ENCODE peak calls at places on chromosomes 13 and 19, in five cellular contexts. T is AG09309; D is activated effector memory CD4-positive, alpha-beta T cell treated with Interleukin-2 at 50 U/mL for 16 hours; M is NCI-H748 treated with DMSO at 0.1 percent for 48 hours; H is astrocyte of the spinal cord. G is an unnamed sample.

GRCh38 chr13:21434588-21434987 is 24.5 kb downstream of the ZDHHC20 start:
- DNase-seq in T (no peak), D (no peak), M (no peak), H (no peak), G (no peak)

GRCh38 chr19:44072543-44073401 is 813 bp downstream of the ZNF284 start:
- DNase-seq in T (no peak), D (no peak), M (no peak), H (no peak), G (no peak)

GRCh38 chr19:35995655-35995993 is 636 bp downstream of the SDHAF1 start:
- DNase-seq in T (no peak), D (peak; percentile 8), M (no peak), H (peak; percentile 11), G (no peak)

GRCh38 chr19:55158848-55159793 is 1.6 kb upstream of the TNNI3 start:
- DNase-seq in T (no peak), D (no peak), M (no peak), H (no peak), G (no peak)

GRCh38 chr19:23699521-23699860 is 12.5 kb upstream of the ZNF675 start:
- DNase-seq in T (no peak), D (no peak), M (no peak), H (no peak), G (no peak)

GRCh38 chr19:13615890-13616289 is 109.6 kb upstream of the CACNA1A start:
- DNase-seq in T (no peak), D (no peak), M (peak; percentile 36), H (peak; percentile 41), G (no peak)

GRCh38 chr19:7397687-7398086 is 49.0 kb downstream of the ARHGEF18 start:
- DNase-seq in T (peak; percentile 56), D (no peak), M (no peak), H (peak; percentile 85), G (no peak)

GRCh38 chr19:1264801-1265610 is 4.1 kb upstream of the CIRBP start:
- DNase-seq in T (no peak), D (no peak), M (no peak), H (peak; percentile 84), G (no peak)

GRCh38 chr13:91072511-91072910 is 275.0 kb upstream of the MIR17HG start:
- DNase-seq in T (no peak), D (no peak), M (no peak), H (no peak), G (no peak)

GRCh38 chr19:13998426-13998825 is 7.7 kb downstream of the RFX1 start:
- DNase-seq in T (no peak), D (no peak), M (no peak), H (no peak), G (no peak)

GRCh38 chr13:29359181-29359580 is 236.3 kb downstream of the SLC7A1 start:
- DNase-seq in T (no peak), D (no peak), M (no peak), H (no peak), G (no peak)

GRCh38 chr13:67119481-67119883 is 110.7 kb downstream of the PCDH9 start:
- DNase-seq in T (peak; percentile 45), D (no peak), M (no peak), H (peak; percentile 92), G (no peak)

GRCh38 chr19:39275578-39275977 is 7.4 kb downstream of the IFNL2 start:
- DNase-seq in T (no peak), D (no peak), M (no peak), H (no peak), G (no peak)

GRCh38 chr13:106581268-106581667 is 13.3 kb upstream of the ARGLU1 start:
- DNase-seq in T (no peak), D (no peak), M (no peak), H (no peak), G (no peak)

GRCh38 chr13:24052547-24052981 is 108.0 kb upstream of the SPATA13 start:
- DNase-seq in T (no peak), D (no peak), M (no peak), H (peak; percentile 19), G (no peak)

GRCh38 chr13:112329376-112329775 is 46.8 kb upstream of the SPACA7 start:
- DNase-seq in T (no peak), D (no peak), M (no peak), H (no peak), G (no peak)

GRCh38 chr19:42206871-42207755 is 10.4 kb downstream of the DEDD2 start:
- DNase-seq in T (no peak), D (no peak), M (no peak), H (peak; percentile 19), G (no peak)

GRCh38 chr19:16418597-16418962 is 53.2 kb downstream of the EPS15L1 start:
- DNase-seq in T (no peak), D (no peak), M (no peak), H (no peak), G (no peak)

GRCh38 chr13:80778302-80778701 is 437.4 kb upstream of the SPRY2 start:
- DNase-seq in T (no peak), D (no peak), M (peak; percentile 23), H (no peak), G (no peak)

GRCh38 chr19:34731019-34731829 is 2.8 kb upstream of the ZNF181 start:
- DNase-seq in T (no peak), D (no peak), M (no peak), H (no peak), G (no peak)

GRCh38 chr19:14113762-14114414 is 3.7 kb downstream of the PRKACA start:
- DNase-seq in T (no peak), D (no peak), M (no peak), H (no peak), G (no peak)

GRCh38 chr19:16791942-16792341 is 37.3 kb upstream of the SIN3B start:
- DNase-seq in T (no peak), D (no peak), M (no peak), H (no peak), G (no peak)

GRCh38 chr19:46089432-46089831 is 35.1 kb downstream of the IGFL3 start:
- DNase-seq in T (no peak), D (no peak), M (no peak), H (no peak), G (no peak)

GRCh38 chr19:3450796-3451411 is 29.4 kb downstream of the SMIM24 start:
- DNase-seq in T (peak; percentile 98), D (no peak), M (no peak), H (peak; percentile 100), G (no peak)

GRCh38 chr13:77168232-77168631 is 141.3 kb upstream of the FBXL3 start:
- DNase-seq in T (no peak), D (no peak), M (no peak), H (no peak), G (no peak)

GRCh38 chr19:35703343-35703742 is 1.0 kb upstream of the ZBTB32 start:
- DNase-seq in T (no peak), D (no peak), M (no peak), H (no peak), G (no peak)

GRCh38 chr19:47228937-47229673 is 1.9 kb downstream of the BBC3 start:
- DNase-seq in T (no peak), D (peak; percentile 25), M (no peak), H (peak; percentile 36), G (no peak)

GRCh38 chr19:46723023-46723461 is 6.1 kb upstream of the PRKD2 start:
- DNase-seq in T (no peak), D (no peak), M (no peak), H (no peak), G (no peak)

GRCh38 chr13:110949628-110950027 is 34.8 kb upstream of the ANKRD10 start:
- DNase-seq in T (no peak), D (no peak), M (no peak), H (no peak), G (no peak)

GRCh38 chr13:39132286-39132685 is 94.0 kb downstream of the NHLRC3 start:
- DNase-seq in T (no peak), D (no peak), M (no peak), H (no peak), G (no peak)

GRCh38 chr13:95536629-95537241 is 15.8 kb upstream of the CLDN10 start:
- DNase-seq in T (peak; percentile 5), D (no peak), M (peak; percentile 52), H (peak; percentile 54), G (no peak)

GRCh38 chr19:7806876-7807275 is 23.1 kb upstream of the EVI5L start:
- DNase-seq in T (no peak), D (no peak), M (no peak), H (no peak), G (no peak)

GRCh38 chr19:6091771-6092291 is 18.5 kb downstream of the RFX2 start:
- DNase-seq in T (no peak), D (no peak), M (no peak), H (peak; percentile 56), G (no peak)